ENCODE peak calls at places on chromosomes 6 and 20, in five cellular contexts. J is neuronal stem cell, B is H9, Q is H1, E is IMR-90. S is an unnamed sample.
A peak's percentile ranks its signal among the peaks of the same experiment; 100 is the strongest.

GRCh38 chr6:63549076-63549475 is 23.2 kb upstream of the LOC128125822 start:
- DNase-seq in J (no peak), B (no peak), Q (no peak), E (no peak), S (no peak)

GRCh38 chr6:143037470-143037869 is 23.2 kb upstream of the AIG1 start:
- DNase-seq in J (no peak), B (no peak), Q (no peak), E (no peak), S (no peak)

GRCh38 chr20:58233881-58234528 is 5.6 kb upstream of the ANKRD60 start:
- DNase-seq in J (no peak), B (peak; percentile 76), Q (no peak), E (no peak), S (no peak)

GRCh38 chr20:49344140-49344539 is 66.3 kb upstream of the ZNFX1 start:
- DNase-seq in J (no peak), B (no peak), Q (no peak), E (no peak), S (no peak)

GRCh38 chr6:169590376-169590939 is 111.4 kb downstream of the WDR27 start:
- DNase-seq in J (no peak), B (no peak), Q (no peak), E (no peak), S (no peak)

GRCh38 chr6:108168501-108168979 is 2.7 kb downstream of the NR2E1 start:
- DNase-seq in J (peak; percentile 58), B (peak; percentile 67), Q (no peak), E (no peak), S (no peak)

GRCh38 chr20:33231237-33231636 is 4.6 kb upstream of the BPIFA1 start:
- DNase-seq in J (no peak), B (no peak), Q (no peak), E (no peak), S (no peak)

GRCh38 chr20:51440589-51440988 is 101.9 kb downstream of the NFATC2 start:
- DNase-seq in J (no peak), B (no peak), Q (no peak), E (no peak), S (no peak)

GRCh38 chr6:32436995-32437836 is 2.5 kb upstream of the HLA-DRA start:
- DNase-seq in J (no peak), B (no peak), Q (no peak), E (peak; percentile 17), S (no peak)

GRCh38 chr20:25600632-25601031 is 15.3 kb upstream of the NINL start:
- DNase-seq in J (no peak), B (no peak), Q (no peak), E (no peak), S (no peak)

GRCh38 chr6:1094306-1094705 is 217.6 kb upstream of the FOXQ1 start:
- DNase-seq in J (no peak), B (no peak), Q (no peak), E (peak; percentile 79), S (no peak)

GRCh38 chr6:25713802-25714201 is 40.7 kb upstream of the SLC17A4 start:
- DNase-seq in J (no peak), B (no peak), Q (no peak), E (no peak), S (no peak)

GRCh38 chr6:136753624-136754023 is 38.7 kb downstream of the MAP3K5 start:
- DNase-seq in J (no peak), B (no peak), Q (no peak), E (no peak), S (no peak)

GRCh38 chr20:47181056-47181862 is 175.2 kb downstream of the ZMYND8 start:
- DNase-seq in J (no peak), B (peak; percentile 70), Q (no peak), E (peak; percentile 83), S (peak; percentile 60)

GRCh38 chr6:74073896-74074295 is 377.9 kb downstream of the CD109 start:
- DNase-seq in J (no peak), B (no peak), Q (no peak), E (peak; percentile 60), S (no peak)

GRCh38 chr6:97195117-97195516 is 87.9 kb downstream of the MMS22L start:
- DNase-seq in J (no peak), B (no peak), Q (no peak), E (peak; percentile 24), S (no peak)

GRCh38 chr20:33687370-33687915 is 1.3 kb upstream of the E2F1 start:
- DNase-seq in J (no peak), B (no peak), Q (no peak), E (no peak), S (no peak)

GRCh38 chr6:55239099-55239498 is 64.8 kb downstream of the HCRTR2 start:
- DNase-seq in J (no peak), B (no peak), Q (no peak), E (no peak), S (no peak)

GRCh38 chr6:437042-437402 is 45.5 kb downstream of the IRF4 start:
- DNase-seq in J (no peak), B (no peak), Q (no peak), E (peak; percentile 34), S (no peak)

GRCh38 chr6:132122871-132123270 is 171.7 kb upstream of the CCN2 start:
- DNase-seq in J (no peak), B (no peak), Q (no peak), E (peak; percentile 100), S (no peak)
- H2BK120ac ChIP-seq in J (no peak overlapping the region), B (no peak overlapping the region), Q (no peak overlapping the region), E (peak overlapping the region; percentile 99), S (no peak overlapping the region)

DNA sequence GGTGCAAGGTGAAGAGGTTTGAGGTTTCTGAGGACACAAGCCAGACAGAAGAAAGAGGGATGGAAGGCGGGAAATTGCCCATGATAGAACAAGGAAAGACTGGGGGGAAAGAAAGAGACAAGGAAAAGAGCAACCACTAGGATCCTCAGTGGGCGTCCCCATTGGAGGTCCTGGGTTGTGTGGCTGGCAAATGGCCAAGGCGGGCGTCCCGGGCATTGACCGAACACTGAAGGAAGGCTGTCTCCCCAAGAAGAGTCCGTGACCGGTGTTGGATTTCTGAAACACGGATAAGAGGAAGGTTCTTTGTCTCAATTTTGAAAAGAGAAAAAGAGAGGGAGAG is 746.6 kb upstream of the ADGRB3 start:
- DNase-seq in J (no peak), B (no peak), Q (no peak), E (no peak), S (no peak)
- H3K9me3 ChIP-seq in J (no peaks in the 10 kb centered on the region), B (no peaks in the 10 kb centered on the region), Q (peaks cover 2% of the 10 kb centered on the region), E (peaks cover 16% of the 10 kb centered on the region), S (peaks cover 3% of the 10 kb centered on the region)

GRCh38 chr20:19880256-19881079 is 122.4 kb downstream of the RIN2 start:
- DNase-seq in J (no peak), B (no peak), Q (no peak), E (peak; percentile 89), S (peak; percentile 87)

GRCh38 chr20:19881080-19881840 is 123.2 kb downstream of the RIN2 start:
- DNase-seq in J (no peak), B (no peak), Q (no peak), E (no peak), S (peak; percentile 77)

GRCh38 chr20:19874328-19874727 is 116.3 kb downstream of the RIN2 start:
- DNase-seq in J (no peak), B (no peak), Q (no peak), E (no peak), S (no peak)

GRCh38 chr20:19875746-19876145 is 117.7 kb downstream of the RIN2 start:
- DNase-seq in J (no peak), B (no peak), Q (no peak), E (no peak), S (no peak)

GRCh38 chr20:19876828-19877227 is 118.8 kb downstream of the RIN2 start:
- DNase-seq in J (no peak), B (no peak), Q (no peak), E (no peak), S (no peak)
- H2BK120ac ChIP-seq in J (no peak overlapping the region), B (no peak overlapping the region), Q (no peak overlapping the region), E (peak overlapping the region; percentile 74), S (peak overlapping the region; percentile 11)

GRCh38 chr6:155351273-155352129 is 37.2 kb upstream of the TFB1M start:
- DNase-seq in J (no peak), B (no peak), Q (no peak), E (no peak), S (no peak)
- H3K9me3 ChIP-seq in J (peaks cover 4% of the 10 kb centered on the region), B (no peaks in the 10 kb centered on the region), Q (no peaks in the 10 kb centered on the region), E (peaks cover 7% of the 10 kb centered on the region), S (no peaks in the 10 kb centered on the region)